ENCODE peak calls at places on chromosome 9, in ten cellular contexts. Q, Y, S, L, K, P, Z, D, U and E are unnamed samples.

GRCh38 chr9:23044549-23044948 is 597.9 kb downstream of the DMRTA1 start:
- DNase-seq in P (no peak), Q (no peak), L (no peak), S (no peak), D (no peak), U (peak), K (no peak), Y (no peak), Z (no peak), E (no peak)

GRCh38 chr9:133203506-133204075 is 5.5 kb downstream of the OBP2B start:
- DNase-seq in P (no peak), Q (no peak), K (no peak), U (no peak), Y (no peak), D (no peak), L (no peak), Z (no peak), S (no peak), E (no peak)

GRCh38 chr9:4298255-4299005 is 1.4 kb downstream of the GLIS3 start:
- DNase-seq in Q (peak), P (no peak), D (no peak), S (peak), Y (no peak), Z (peak), U (peak), K (peak), L (no peak), E (peak)

GRCh38 chr9:133665535-133665934 is 29.4 kb downstream of the DBH start:
- DNase-seq in L (no peak), S (no peak), D (no peak), Q (no peak), Y (no peak), Z (no peak), K (no peak), P (no peak), U (no peak), E (no peak)

GRCh38 chr9:27392451-27392850 is 95.5 kb upstream of the EQTN start:
- DNase-seq in K (no peak), Z (no peak), L (no peak), P (no peak), Y (no peak), U (no peak), S (no peak), Q (no peak), D (no peak), E (no peak)

GRCh38 chr9:20253635-20254034 is 368.7 kb downstream of the MLLT3 start:
- DNase-seq in S (no peak), P (no peak), D (no peak), K (no peak), L (no peak), Z (no peak), Q (no peak), Y (no peak), U (no peak), E (no peak)

GRCh38 chr9:135907006-135907434 is 326 bp downstream of the CAMSAP1 start:
- DNase-seq in Q (no peak), U (no peak), D (no peak), K (no peak), P (peak), Z (no peak), L (no peak), Y (no peak), S (peak), E (peak)

GRCh38 chr9:120950421-120951388 is 24.1 kb upstream of the TRAF1 start:
- DNase-seq in U (no peak), D (no peak), S (no peak), Y (no peak), L (no peak), Z (no peak), Q (no peak), K (no peak), P (no peak), E (no peak)

GRCh38 chr9:99677281-99677680 is 144.4 kb upstream of the NR4A3 start:
- DNase-seq in Z (no peak), U (peak), P (no peak), D (peak), Y (no peak), L (no peak), Q (no peak), K (no peak), S (no peak), E (no peak)

GRCh38 chr9:18707489-18708210 is 233.7 kb downstream of the ADAMTSL1 start:
- DNase-seq in L (no peak), D (no peak), Q (no peak), Y (no peak), K (no peak), P (no peak), S (no peak), Z (no peak), U (no peak), E (no peak)

GRCh38 chr9:102867488-102867887 is 127.6 kb upstream of the CYLC2 start:
- DNase-seq in U (peak), Z (no peak), S (no peak), K (no peak), Y (no peak), L (no peak), Q (no peak), D (peak), P (no peak), E (no peak)

GRCh38 chr9:27078685-27079084 is 30.3 kb upstream of the TEK start:
- DNase-seq in Z (no peak), S (no peak), L (no peak), Y (no peak), U (no peak), D (no peak), P (no peak), K (no peak), Q (no peak), E (no peak)

GRCh38 chr9:105295986-105296385 is 51.5 kb downstream of the SLC44A1 start:
- DNase-seq in L (no peak), Q (peak), U (no peak), Z (no peak), D (peak), Y (no peak), P (no peak), K (no peak), S (no peak), E (no peak)

GRCh38 chr9:128892223-128892892 is 10.4 kb downstream of the LRRC8A start:
- DNase-seq in D (peak), Y (no peak), K (no peak), L (no peak), Q (peak), Z (peak), P (peak), U (peak), S (peak), E (peak)

GRCh38 chr9:72129271-72130156 is 19.7 kb upstream of the GDA start:
- DNase-seq in S (peak), U (peak), Y (no peak), Z (no peak), Q (no peak), L (no peak), K (no peak), D (no peak), P (no peak), E (no peak)

GRCh38 chr9:113875917-113876805 is at the start of gene ZNF618:
- DNase-seq in Z (no peak), L (no peak), K (no peak), D (no peak), U (no peak), S (peak), Y (no peak), P (no peak), Q (peak), E (no peak)

GRCh38 chr9:19404278-19405075 is 4.3 kb upstream of the ACER2 start:
- DNase-seq in S (no peak), Y (no peak), P (no peak), K (no peak), L (no peak), D (no peak), Q (no peak), U (peak), Z (no peak), E (no peak)

GRCh38 chr9:87387351-87388055 is 110.2 kb upstream of the DAPK1 start:
- DNase-seq in P (no peak), S (no peak), Y (no peak), Z (no peak), U (peak), D (no peak), K (no peak), L (no peak), Q (no peak), E (no peak)

GRCh38 chr9:21933865-21934264 is 60.3 kb downstream of the CDKN2A start:
- DNase-seq in D (peak), P (no peak), L (no peak), Z (no peak), Y (no peak), U (peak), Q (no peak), K (no peak), S (no peak), E (no peak)

GRCh38 chr9:101995231-101995630 is 256.8 kb upstream of the GRIN3A start:
- DNase-seq in Z (no peak), Q (no peak), Y (no peak), D (peak), L (no peak), S (no peak), K (no peak), U (peak), P (no peak), E (no peak)

GRCh38 chr9:130668694-130669093 is 4.3 kb downstream of the PRDM12 start:
- DNase-seq in Z (no peak), U (no peak), L (no peak), Q (no peak), K (no peak), D (no peak), S (no peak), Y (no peak), P (no peak), E (no peak)

GRCh38 chr9:129850821-129851540 is 15.7 kb downstream of the USP20 start:
- DNase-seq in D (peak), Y (no peak), Q (peak), S (no peak), U (no peak), K (no peak), Z (no peak), P (no peak), L (no peak), E (no peak)

GRCh38 chr9:93097496-93098205 is 1.6 kb downstream of the CARD19 start:
- DNase-seq in Q (no peak), U (no peak), K (no peak), L (no peak), D (no peak), Y (no peak), Z (no peak), P (peak), S (peak), E (peak)

DNA sequence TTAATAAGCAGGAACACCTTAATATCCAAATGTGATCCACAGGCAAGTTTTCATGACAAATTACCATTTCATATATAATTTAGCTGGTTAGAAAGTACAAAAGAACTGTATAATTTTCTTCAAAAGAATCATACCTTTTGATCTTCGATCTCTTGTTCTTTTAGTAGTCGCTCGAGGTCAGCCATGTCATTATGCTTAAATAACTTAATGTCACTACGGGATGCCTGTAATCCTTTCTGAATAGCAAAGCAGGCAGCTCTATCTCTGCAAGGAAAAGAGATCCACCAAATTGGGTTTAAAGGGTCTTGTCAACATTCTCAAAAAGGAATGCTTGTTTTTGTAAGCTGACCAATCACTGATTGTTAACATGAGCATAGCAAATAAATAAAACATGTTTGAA is 56.2 kb downstream of the SPTLC1 start:
- DNase-seq in S (no peak), L (no peak), K (no peak), Q (no peak), D (no peak), P (no peak), Z (no peak), Y (no peak), U (no peak), E (no peak)
- H3K27ac ChIP-seq in S (no peak), L (no peak), K (no peak), Q (no peak), D (no peak), P (no peak), Z (no peak), Y (no peak), U (no peak), E (no peak)

GRCh38 chr9:110126986-110127864 is 80.7 kb downstream of the C9orf152 start:
- DNase-seq in Q (peak), Z (peak), U (peak), D (peak), K (no peak), L (no peak), P (peak), S (peak), Y (no peak), E (no peak)
- H3K27ac ChIP-seq in Q (peak), Z (peak), U (peak), D (peak), K (no peak), L (no peak), P (peak), S (peak), Y (no peak), E (no peak)

GRCh38 chr9:95083086-95083768 is 234.3 kb downstream of the FANCC start:
- DNase-seq in K (no peak), U (no peak), P (no peak), Q (no peak), D (no peak), Y (no peak), Z (no peak), S (no peak), L (no peak), E (no peak)

GRCh38 chr9:95082401-95083084 is 235.0 kb downstream of the FANCC start:
- DNase-seq in L (no peak), P (no peak), K (no peak), S (no peak), Y (no peak), Z (no peak), U (no peak), D (no peak), Q (no peak), E (no peak)

GRCh38 chr9:95079461-95079860 is 238.0 kb downstream of the FANCC start:
- DNase-seq in Y (no peak), D (no peak), Q (no peak), P (peak), K (no peak), Z (no peak), L (no peak), S (no peak), U (no peak), E (no peak)

GRCh38 chr9:95081998-95082397 is 235.5 kb downstream of the FANCC start:
- DNase-seq in K (no peak), P (no peak), Z (no peak), D (no peak), S (no peak), Q (no peak), U (no peak), L (no peak), Y (no peak), E (no peak)

GRCh38 chr9:95080961-95081658 is 236.4 kb downstream of the FANCC start:
- DNase-seq in D (no peak), K (no peak), Q (no peak), U (no peak), Y (no peak), P (no peak), L (no peak), Z (no peak), S (no peak), E (peak)
- H3K27ac ChIP-seq in D (no peak), K (no peak), Q (no peak), U (no peak), Y (no peak), P (peak), L (no peak), Z (peak), S (peak), E (peak)

DNA sequence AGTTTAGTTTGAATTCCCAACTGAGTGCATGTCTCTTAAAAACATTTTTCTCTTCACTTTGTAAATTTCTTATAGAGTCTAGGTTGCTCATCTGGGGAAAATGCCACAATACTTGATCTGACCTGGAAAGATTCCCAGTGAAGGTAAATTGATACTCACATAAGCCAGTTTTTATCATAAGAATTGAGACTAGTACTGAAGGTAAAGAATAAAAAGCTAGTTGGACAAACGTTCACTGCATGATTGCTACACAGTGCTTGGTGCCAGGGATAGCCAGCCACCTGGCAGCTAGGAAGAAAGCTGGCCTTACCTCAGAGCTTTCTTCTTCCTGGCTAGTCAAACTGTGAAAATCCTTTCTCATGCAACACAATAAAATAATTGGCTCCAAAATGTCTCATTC is 77.1 kb downstream of the MUSK start:
- DNase-seq in K (no peak), Y (no peak), L (no peak), S (no peak), D (no peak), U (peak), P (no peak), Z (no peak), Q (peak), E (no peak)
- H3K27ac ChIP-seq in K (no peak), Y (peak), L (no peak), S (no peak), D (peak), U (no peak), P (peak), Z (peak), Q (peak), E (no peak)

DNA sequence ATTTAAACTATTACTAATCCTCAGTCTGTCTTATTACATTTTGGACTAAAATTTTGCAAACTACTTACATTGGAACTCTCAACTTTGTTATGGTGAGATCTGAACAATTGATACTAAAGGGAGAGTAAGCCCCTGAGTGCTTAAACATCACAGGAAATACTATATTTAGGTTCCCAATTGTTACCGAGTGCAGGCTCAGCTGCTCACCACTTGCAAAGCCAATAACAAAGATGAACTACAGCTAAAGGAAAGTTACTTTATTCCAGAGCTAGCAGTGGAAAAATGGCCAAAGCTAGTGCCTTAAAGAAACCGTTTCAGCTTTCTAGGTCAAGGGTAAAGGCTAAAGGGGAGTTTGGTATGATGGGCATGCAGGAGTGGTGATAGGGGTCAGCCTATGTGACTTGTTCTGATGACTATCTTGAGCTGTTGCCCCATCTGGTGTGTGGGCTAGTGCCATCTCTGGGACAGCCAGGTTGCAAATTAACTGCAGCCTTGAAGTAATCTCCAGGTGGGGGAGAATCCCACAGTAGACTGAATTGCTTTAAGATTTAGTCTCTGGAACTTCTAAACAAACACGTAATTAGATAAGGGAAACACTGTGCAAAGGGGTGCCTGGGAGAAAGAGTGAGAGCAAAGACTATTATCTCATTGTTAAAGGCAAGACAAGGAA is 7.8 kb upstream of the NDUFB6 start:
- DNase-seq in D (no peak), L (no peak), Q (no peak), Y (no peak), U (no peak), K (no peak), P (no peak), Z (no peak), S (no peak), E (no peak)
- H3K27ac ChIP-seq in D (no peak), L (no peak), Q (no peak), Y (no peak), U (no peak), K (no peak), P (no peak), Z (no peak), S (no peak), E (no peak)

GRCh38 chr9:94829380-94830070 is 103.0 kb downstream of the AOPEP start:
- DNase-seq in K (no peak), S (no peak), Q (no peak), L (no peak), Y (no peak), P (no peak), D (no peak), Z (no peak), U (no peak), E (no peak)

GRCh38 chr9:94826644-94827410 is 100.3 kb downstream of the AOPEP start:
- DNase-seq in Y (no peak), L (no peak), D (no peak), Z (no peak), Q (no peak), S (no peak), U (no peak), P (no peak), K (no peak), E (no peak)

GRCh38 chr9:94825620-94825958 is 99.1 kb downstream of the AOPEP start:
- DNase-seq in U (no peak), K (no peak), Y (no peak), P (no peak), D (no peak), L (no peak), Q (no peak), Z (no peak), S (no peak), E (no peak)

GRCh38 chr9:94826044-94826443 is 99.5 kb downstream of the AOPEP start:
- DNase-seq in Z (no peak), S (no peak), P (no peak), K (no peak), D (no peak), L (no peak), U (no peak), Y (no peak), Q (no peak), E (no peak)

DNA sequence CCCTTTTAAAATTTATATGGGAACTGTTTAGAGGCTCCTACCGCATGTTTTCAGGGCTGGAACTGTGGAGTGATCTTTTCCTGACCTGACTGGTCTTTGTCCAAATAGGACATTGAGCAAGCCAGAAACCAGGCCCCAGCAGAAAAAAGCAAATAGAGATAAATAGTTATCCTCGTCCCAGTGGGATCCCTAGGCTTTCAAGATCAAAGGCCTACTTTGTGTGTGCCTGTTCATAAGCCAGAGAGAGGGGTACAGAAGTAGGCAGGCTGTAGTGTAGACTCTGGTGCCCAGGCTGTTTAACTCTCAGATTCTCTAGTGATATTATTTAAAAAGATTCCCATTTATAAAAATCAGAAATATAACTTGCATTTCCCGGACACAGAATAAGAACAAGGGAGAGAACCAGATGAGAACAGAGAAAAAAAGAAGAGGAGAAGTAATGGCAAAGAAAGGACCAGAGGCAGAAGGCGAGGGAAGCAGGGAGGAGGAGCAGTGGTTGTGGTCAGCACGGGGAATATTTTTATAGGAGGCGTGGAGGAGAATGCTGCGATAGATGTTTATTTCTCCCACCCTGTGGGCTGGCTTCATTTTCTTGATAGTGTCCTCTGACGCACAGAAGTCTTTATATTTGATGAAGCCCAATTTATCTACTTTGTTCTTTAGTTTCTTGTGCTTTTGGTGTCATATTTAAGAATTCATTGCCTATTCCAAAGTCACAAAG is 101.2 kb downstream of the AOPEP start:
- DNase-seq in Z (peak), K (no peak), Y (no peak), P (peak), S (no peak), U (no peak), Q (no peak), D (peak), L (no peak), E (no peak)
- H3K27ac ChIP-seq in Z (peak), K (no peak), Y (no peak), P (peak), S (peak), U (no peak), Q (peak), D (peak), L (no peak), E (peak)

GRCh38 chr9:94874316-94874715 is 147.8 kb downstream of the AOPEP start:
- DNase-seq in K (no peak), Q (no peak), U (peak), L (no peak), Y (no peak), D (peak), P (no peak), Z (no peak), S (no peak), E (no peak)

GRCh38 chr9:94872921-94873511 is 146.5 kb downstream of the AOPEP start:
- DNase-seq in S (no peak), Q (no peak), D (no peak), L (no peak), P (peak), K (no peak), U (no peak), Y (no peak), Z (no peak), E (no peak)

GRCh38 chr9:94879230-94879629 is 152.7 kb downstream of the AOPEP start:
- DNase-seq in L (no peak), Q (no peak), P (no peak), Y (no peak), S (no peak), D (no peak), Z (no peak), K (no peak), U (no peak), E (no peak)

GRCh38 chr9:94870793-94871558 is 144.5 kb downstream of the AOPEP start:
- DNase-seq in K (peak), D (peak), U (peak), P (peak), Y (no peak), Q (no peak), S (no peak), Z (no peak), L (peak), E (no peak)

GRCh38 chr9:94875300-94876063 is 149.0 kb downstream of the AOPEP start:
- DNase-seq in D (no peak), Q (peak), U (no peak), K (no peak), L (no peak), P (no peak), Z (no peak), Y (no peak), S (no peak), E (no peak)
- H3K27ac ChIP-seq in D (no peak), Q (peak), U (no peak), K (no peak), L (no peak), P (peak), Z (no peak), Y (peak), S (peak), E (no peak)